ENCODE peak calls at places on chromosomes 16 and 17, in eight cellular contexts. G is NCI-H748 treated with DMSO at 0.1 percent for 48 hours; R is H9; S is CD4-positive, alpha-beta T cell; Z is stimulated activated CD8-positive, alpha-beta memory T cell treated with anti-CD3 and anti-CD28 coated beads, Interleukin-4, amount 100 ng/mL, for 24 hours; U is uterus; P is T-helper 2 cell treated with Interferon-gamma antibody and Interleukin-4, amounts not matched to agents 5 μg/mL and 100 μg/mL, for 36 hours; V is skeletal muscle cell. J is an unnamed sample.

GRCh38 chr16:30398660-30399434 is 3.6 kb downstream of the ZNF48 start:
- DNase-seq in V (no peak), R (peak; percentile 66), G (no peak), P (no peak), S (no peak), Z (no peak), U (no peak), J (no peak)

GRCh38 chr16:31436221-31437045 is 6.2 kb downstream of the ZNF843 start:
- DNase-seq in Z (no peak), U (no peak), V (no peak), G (no peak), S (no peak), P (no peak), R (peak; percentile 39), J (no peak)

GRCh38 chr16:5205394-5206040 is 107.9 kb upstream of the EEF2KMT start:
- DNase-seq in S (no peak), G (no peak), R (no peak), P (no peak), Z (no peak), U (no peak), V (no peak), J (no peak)

GRCh38 chr17:59465949-59466307 is 99.5 kb upstream of the DHX40 start:
- DNase-seq in V (no peak), R (no peak), S (no peak), P (no peak), G (no peak), U (no peak), Z (no peak), J (no peak)

GRCh38 chr17:67246648-67247415 is 1.8 kb upstream of the HELZ start:
- DNase-seq in V (no peak), S (peak; percentile 41), P (no peak), G (no peak), R (peak; percentile 74), U (peak; percentile 32), Z (no peak), J (peak; percentile 62)

GRCh38 chr17:48131216-48131824 is 23.8 kb downstream of the SNX11 start:
- DNase-seq in R (peak; percentile 86), U (peak; percentile 74), S (no peak), V (no peak), G (peak; percentile 67), P (no peak), Z (no peak), J (peak; percentile 56)

GRCh38 chr17:10844667-10845387 is 6.9 kb upstream of the PIRT start:
- DNase-seq in U (peak; percentile 74), R (peak; percentile 90), S (peak; percentile 72), P (peak; percentile 68), V (peak; percentile 8), G (peak; percentile 59), Z (peak; percentile 47), J (peak; percentile 61)

GRCh38 chr17:42577532-42578281 is at the start of gene PSMC3IP:
- DNase-seq in R (peak; percentile 98), P (peak; percentile 94), V (peak; percentile 70), G (peak; percentile 88), Z (peak; percentile 92), S (peak; percentile 93), U (peak; percentile 95), J (peak; percentile 91)

J was measured in activated gamma-delta T cell treated with Interleukin-2 at 50 U/mL for 16 hours.